ENCODE peak calls at places on chromosome X, in seven cellular contexts. F, C, M, X, R, L and Z are unnamed samples.

GRCh38 chrX:39476596-39476995 is 621.2 kb downstream of the BCOR start:
- DNase-seq in F (no peak), L (no peak), C (peak; percentile 36), M (no peak), X (no peak), R (peak; percentile 18), Z (no peak)

GRCh38 chrX:40010550-40011364 is 87.0 kb downstream of the BCOR start:
- DNase-seq in F (no peak), R (no peak), C (no peak), L (no peak), X (no peak), M (no peak), Z (no peak)

GRCh38 chrX:19739683-19740082 is 147.7 kb downstream of the SH3KBP1 start:
- DNase-seq in F (peak; percentile 70), R (peak; percentile 45), M (peak; percentile 83), L (peak; percentile 28), C (peak; percentile 82), X (no peak), Z (peak; percentile 81)

GRCh38 chrX:69556094-69557011 is 52.2 kb downstream of the NALF2 start:
- DNase-seq in M (peak; percentile 28), F (peak; percentile 26), R (no peak), C (no peak), X (no peak), L (no peak), Z (no peak)

GRCh38 chrX:24398766-24399165 is 38.3 kb downstream of the SUPT20HL1 start:
- DNase-seq in R (no peak), X (no peak), C (no peak), M (no peak), L (no peak), F (no peak), Z (no peak)

GRCh38 chrX:68878977-68879376 is 50.2 kb downstream of the EFNB1 start:
- DNase-seq in F (no peak), C (no peak), X (no peak), L (no peak), M (no peak), R (no peak), Z (no peak)

GRCh38 chrX:101482296-101482695 is 3.0 kb upstream of the ARMCX4 start:
- DNase-seq in R (no peak), X (no peak), M (no peak), F (peak; percentile 9), L (no peak), C (peak; percentile 7), Z (no peak)

GRCh38 chrX:11766487-11766886 is 8.4 kb downstream of the MSL3 start:
- DNase-seq in M (no peak), L (no peak), X (no peak), R (no peak), C (no peak), F (no peak), Z (no peak)

GRCh38 chrX:10576777-10577444 is 43.5 kb downstream of the MID1 start:
- DNase-seq in L (no peak), F (no peak), M (no peak), C (no peak), R (no peak), X (no peak), Z (no peak)

GRCh38 chrX:6735235-6735634 is 200.3 kb upstream of the VCX3A start:
- DNase-seq in C (no peak), M (no peak), R (no peak), F (no peak), L (no peak), X (no peak), Z (no peak)

GRCh38 chrX:96615448-96615847 is 69.2 kb upstream of the DIAPH2 start:
- DNase-seq in X (no peak), C (no peak), L (no peak), R (no peak), M (no peak), F (peak; percentile 21), Z (no peak)

GRCh38 chrX:44042731-44043130 is 69.5 kb upstream of the NDP start:
- DNase-seq in R (no peak), F (peak; percentile 31), X (no peak), M (peak; percentile 77), L (no peak), C (peak; percentile 10), Z (no peak)

DNA sequence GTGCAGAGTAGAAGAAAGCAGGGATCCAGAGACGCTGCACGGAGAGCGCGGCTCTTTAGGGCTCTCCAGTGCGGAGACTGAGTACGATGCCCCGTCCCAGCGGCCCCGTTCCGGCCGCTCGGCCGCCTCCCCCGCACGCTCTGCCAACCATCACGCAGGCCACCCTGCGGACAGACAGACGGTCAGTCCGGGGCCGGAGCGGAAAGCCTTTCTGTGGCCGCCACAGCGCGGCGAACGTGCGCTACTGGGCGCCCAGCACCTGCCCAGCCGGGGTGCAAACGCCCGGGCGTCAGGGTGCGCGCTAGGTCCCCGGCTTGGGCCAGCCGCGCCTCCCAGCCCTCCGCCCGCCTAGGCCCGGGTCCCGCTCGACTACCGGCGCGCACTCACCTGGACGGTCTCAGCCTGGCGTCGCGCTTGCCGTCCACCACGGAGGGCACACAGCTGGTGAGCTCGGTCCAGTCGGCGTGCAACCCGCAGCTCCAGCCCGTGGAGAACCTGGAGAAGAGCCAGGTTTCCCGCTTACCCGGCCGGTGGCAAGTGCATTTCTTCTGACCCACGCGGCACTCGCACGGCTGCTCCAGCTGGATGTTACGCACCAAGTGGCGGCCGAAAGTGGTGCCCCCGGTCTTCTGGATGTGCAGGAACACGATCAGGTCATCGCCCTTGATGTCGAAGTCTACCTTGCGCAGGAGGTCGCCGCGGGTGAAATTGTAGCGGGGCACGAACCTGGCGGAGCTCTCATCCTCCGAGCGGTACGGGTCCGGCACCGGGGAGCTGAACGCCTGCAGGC is 1.8 kb downstream of the HS6ST2 start:
- DNase-seq in X (no peak), M (no peak), R (no peak), F (no peak), C (peak; percentile 1), L (no peak), Z (no peak)
- H3K4me3 ChIP-seq in X (peak overlapping the region; percentile 45), M (no peak overlapping the region), R (peak overlapping the region; percentile 62), F (no peak overlapping the region), C (no peak overlapping the region), L (no peak overlapping the region), Z (no peak overlapping the region)

DNA sequence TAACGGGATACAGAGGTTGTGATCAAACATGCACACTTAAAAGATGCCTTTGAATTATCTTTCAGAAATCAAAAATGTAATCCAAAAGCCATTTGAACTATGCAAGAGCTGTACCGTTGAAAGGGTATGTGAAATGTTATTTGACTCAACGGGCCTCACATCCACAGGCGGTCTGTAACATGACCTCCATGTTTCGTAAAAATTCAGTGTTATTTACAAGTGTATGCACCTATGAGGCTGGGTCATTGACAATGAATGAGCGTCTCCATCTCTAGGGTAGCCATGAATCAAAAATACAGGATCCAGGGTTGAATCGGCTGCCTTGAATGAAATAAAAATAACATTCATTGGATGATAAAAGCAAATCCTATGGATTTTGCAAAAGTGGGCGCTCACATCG is 100.1 kb downstream of the CRLF2 start:
- DNase-seq in R (no peak), M (no peak), L (no peak), C (no peak), X (no peak), F (no peak), Z (no peak)
- H3K4me3 ChIP-seq in R (no peak overlapping the region), M (no peak overlapping the region), L (no peak overlapping the region), C (no peak overlapping the region), X (no peak overlapping the region), F (no peak overlapping the region), Z (no peak overlapping the region)

GRCh38 chrX:110421499-110422455 is 63.1 kb downstream of the RTL9 start:
- DNase-seq in L (no peak), F (no peak), C (no peak), M (no peak), X (no peak), R (no peak), Z (no peak)

GRCh38 chrX:110418220-110418856 is 59.7 kb downstream of the RTL9 start:
- DNase-seq in L (no peak), F (peak; percentile 85), X (no peak), M (peak; percentile 81), R (no peak), C (peak; percentile 79), Z (peak; percentile 33)

GRCh38 chrX:110417128-110417527 is 58.5 kb downstream of the RTL9 start:
- DNase-seq in R (no peak), C (no peak), F (no peak), L (no peak), M (no peak), X (no peak), Z (peak; percentile 38)

GRCh38 chrX:110420771-110421498 is 62.3 kb downstream of the RTL9 start:
- DNase-seq in L (no peak), R (no peak), X (no peak), F (no peak), M (peak; percentile 31), C (peak; percentile 34), Z (peak; percentile 60)

DNA sequence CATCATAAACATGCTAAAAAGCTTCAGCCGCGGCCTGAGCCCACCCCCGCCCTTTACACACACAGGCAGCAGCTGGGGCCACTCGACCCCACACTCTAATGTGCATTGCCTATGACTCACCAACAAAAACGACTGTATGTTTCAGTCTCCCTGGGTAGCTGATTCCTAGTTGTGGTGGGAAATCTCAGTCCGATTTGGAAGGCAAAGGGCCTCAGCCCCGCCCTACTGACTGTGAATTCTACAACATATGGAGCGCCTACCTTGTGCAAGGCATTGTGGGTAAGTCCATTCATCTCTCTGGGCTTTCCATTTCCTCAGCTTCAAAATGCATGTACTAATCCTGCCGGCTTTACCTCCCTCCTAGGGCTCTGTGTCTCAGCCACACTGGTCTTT is 60.2 kb downstream of the RTL9 start:
- DNase-seq in R (no peak), M (peak; percentile 83), C (peak; percentile 48), X (no peak), F (peak; percentile 95), L (no peak), Z (no peak)
- H3K4me3 ChIP-seq in R (no peak overlapping the region), M (no peak overlapping the region), C (peak overlapping the region; percentile 11), X (no peak overlapping the region), F (peak overlapping the region; percentile 22), L (no peak overlapping the region), Z (no peak overlapping the region)

GRCh38 chrX:13570245-13570573 is 808 bp downstream of the EGFL6 start:
- DNase-seq in X (no peak), R (no peak), L (no peak), F (no peak), C (no peak), M (no peak), Z (no peak)
- H3K4me3 ChIP-seq in X (no peak overlapping the region), R (peak overlapping the region; percentile 27), L (no peak overlapping the region), F (no peak overlapping the region), C (no peak overlapping the region), M (no peak overlapping the region), Z (no peak overlapping the region)

DNA sequence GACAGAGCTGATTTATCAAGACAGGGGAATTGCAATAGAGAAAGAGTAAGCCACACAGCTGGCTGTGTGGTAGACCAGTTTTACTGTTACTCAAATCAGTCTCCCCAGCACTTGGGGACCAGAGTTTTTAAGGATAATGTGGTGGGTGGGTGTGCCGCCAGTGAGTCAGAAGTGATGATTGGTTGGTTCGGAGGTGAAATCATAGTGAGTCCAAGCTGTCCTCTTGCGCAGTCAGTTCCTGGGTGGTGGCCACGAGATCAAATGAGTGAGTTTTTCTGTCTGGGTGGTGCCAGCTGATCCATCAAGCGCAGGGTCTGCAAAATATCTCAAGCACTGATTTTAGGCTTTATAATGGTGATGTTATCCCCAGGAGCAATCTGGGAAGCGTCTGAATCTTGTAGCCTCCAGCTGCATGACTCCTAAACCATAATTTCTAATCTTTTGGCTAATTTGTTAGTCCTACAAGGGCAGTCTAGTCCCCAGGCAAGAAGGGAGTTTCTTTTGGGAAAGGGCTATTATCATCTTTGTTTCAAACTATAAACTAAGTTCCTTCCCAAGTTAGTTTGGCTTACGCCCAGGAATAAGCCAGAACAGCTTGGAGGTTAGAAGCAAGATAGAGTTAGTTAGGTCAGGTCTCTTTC is 44.0 kb upstream of the PPP1R2C start:
- DNase-seq in F (no peak), M (peak; percentile 41), C (no peak), X (no peak), R (peak; percentile 44), L (no peak), Z (no peak)
- H3K4me3 ChIP-seq in F (no peak overlapping the region), M (no peak overlapping the region), C (no peak overlapping the region), X (no peak overlapping the region), R (no peak overlapping the region), L (no peak overlapping the region), Z (no peak overlapping the region)

GRCh38 chrX:83658731-83659130 is 150.6 kb downstream of the POU3F4 start:
- DNase-seq in R (no peak), X (no peak), L (no peak), M (no peak), C (no peak), F (no peak), Z (peak; percentile 50)
- H3K4me3 ChIP-seq in R (no peak overlapping the region), X (no peak overlapping the region), L (no peak overlapping the region), M (no peak overlapping the region), C (no peak overlapping the region), F (no peak overlapping the region), Z (no peak overlapping the region)